ENCODE peak calls at places on chromosomes 2 and 18, in ten cellular contexts. One of them, this sample, is unnamed.

GRCh38 chr2:239464166-239465016 is 63.6 kb upstream of the HDAC4 start:
- DNase-seq in tibial artery: no peak
- DNase-seq in bronchial epithelial cell: no peak
- DNase-seq in tibial nerve: no peak
- DNase-seq in fibroblast of mammary gland: no peak
- DNase-seq in WTC11: no peak
- DNase-seq in WERI-Rb-1: no peak
- DNase-seq in GM12864: no peak
- DNase-seq in RWPE1: no peak
- DNase-seq in SK-N-SH: no peak
- DNase-seq in this sample: no peak

GRCh38 chr2:239230318-239231052 is 170.3 kb downstream of the HDAC4 start:
- DNase-seq in bronchial epithelial cell: no peak
- DNase-seq in fibroblast of mammary gland: no peak
- DNase-seq in WERI-Rb-1: no peak
- DNase-seq in tibial nerve: no peak
- DNase-seq in SK-N-SH: no peak
- DNase-seq in GM12864: no peak
- DNase-seq in RWPE1: no peak
- DNase-seq in WTC11: no peak
- DNase-seq in tibial artery: no peak
- DNase-seq in this sample: no peak

GRCh38 chr2:98121149-98121548 is 34.2 kb downstream of the VWA3B start:
- DNase-seq in tibial artery: no peak
- DNase-seq in WTC11: no peak
- DNase-seq in RWPE1: no peak
- DNase-seq in GM12864: no peak
- DNase-seq in SK-N-SH: no peak
- DNase-seq in fibroblast of mammary gland: no peak
- DNase-seq in tibial nerve: no peak
- DNase-seq in WERI-Rb-1: no peak
- DNase-seq in bronchial epithelial cell: no peak
- DNase-seq in this sample: no peak

GRCh38 chr2:33457588-33458247 is 18.7 kb upstream of the RASGRP3 start:
- DNase-seq in RWPE1: no peak
- DNase-seq in bronchial epithelial cell: no peak
- DNase-seq in GM12864: no peak
- DNase-seq in tibial artery: peak
- DNase-seq in WTC11: no peak
- DNase-seq in SK-N-SH: no peak
- DNase-seq in WERI-Rb-1: no peak
- DNase-seq in tibial nerve: no peak
- DNase-seq in fibroblast of mammary gland: no peak
- DNase-seq in this sample: no peak

GRCh38 chr18:62585274-62586147 is 62.7 kb downstream of the ZCCHC2 start:
- DNase-seq in tibial artery: no peak
- DNase-seq in tibial nerve: no peak
- DNase-seq in GM12864: no peak
- DNase-seq in WTC11: no peak
- DNase-seq in WERI-Rb-1: no peak
- DNase-seq in RWPE1: no peak
- DNase-seq in bronchial epithelial cell: no peak
- DNase-seq in SK-N-SH: no peak
- DNase-seq in fibroblast of mammary gland: no peak
- DNase-seq in this sample: no peak

GRCh38 chr2:208880171-208880570 is 473.6 kb downstream of the PTH2R start:
- DNase-seq in bronchial epithelial cell: no peak
- DNase-seq in GM12864: no peak
- DNase-seq in WTC11: no peak
- DNase-seq in tibial artery: no peak
- DNase-seq in WERI-Rb-1: no peak
- DNase-seq in RWPE1: no peak
- DNase-seq in SK-N-SH: no peak
- DNase-seq in fibroblast of mammary gland: no peak
- DNase-seq in tibial nerve: no peak
- DNase-seq in this sample: no peak

GRCh38 chr2:11777066-11777782 is 30.8 kb downstream of the LPIN1 start:
- DNase-seq in GM12864: no peak
- DNase-seq in WERI-Rb-1: no peak
- DNase-seq in tibial nerve: peak
- DNase-seq in tibial artery: no peak
- DNase-seq in SK-N-SH: no peak
- DNase-seq in fibroblast of mammary gland: no peak
- DNase-seq in bronchial epithelial cell: no peak
- DNase-seq in WTC11: no peak
- DNase-seq in RWPE1: no peak
- DNase-seq in this sample: no peak

GRCh38 chr2:35973737-35974132 is 381.8 kb upstream of the CRIM1 start:
- DNase-seq in bronchial epithelial cell: peak
- DNase-seq in WERI-Rb-1: no peak
- DNase-seq in fibroblast of mammary gland: no peak
- DNase-seq in SK-N-SH: no peak
- DNase-seq in RWPE1: no peak
- DNase-seq in tibial artery: no peak
- DNase-seq in tibial nerve: peak
- DNase-seq in GM12864: no peak
- DNase-seq in WTC11: no peak
- DNase-seq in this sample: peak

GRCh38 chr2:15591373-15591691 is 336 bp upstream of the DDX1 start:
- DNase-seq in tibial artery: no peak
- DNase-seq in RWPE1: no peak
- DNase-seq in GM12864: no peak
- DNase-seq in WERI-Rb-1: no peak
- DNase-seq in fibroblast of mammary gland: no peak
- DNase-seq in bronchial epithelial cell: no peak
- DNase-seq in SK-N-SH: no peak
- DNase-seq in tibial nerve: no peak
- DNase-seq in WTC11: no peak
- DNase-seq in this sample: no peak

GRCh38 chr2:15584767-15585469 is 6.8 kb upstream of the DDX1 start:
- DNase-seq in GM12864: no peak
- DNase-seq in fibroblast of mammary gland: peak
- DNase-seq in tibial nerve: no peak
- DNase-seq in RWPE1: no peak
- DNase-seq in bronchial epithelial cell: peak
- DNase-seq in tibial artery: no peak
- DNase-seq in WERI-Rb-1: no peak
- DNase-seq in SK-N-SH: no peak
- DNase-seq in WTC11: no peak
- DNase-seq in this sample: no peak

GRCh38 chr2:15584316-15584715 is 7.4 kb upstream of the DDX1 start:
- DNase-seq in fibroblast of mammary gland: no peak
- DNase-seq in tibial nerve: no peak
- DNase-seq in tibial artery: no peak
- DNase-seq in RWPE1: no peak
- DNase-seq in bronchial epithelial cell: no peak
- DNase-seq in WTC11: no peak
- DNase-seq in GM12864: no peak
- DNase-seq in SK-N-SH: no peak
- DNase-seq in WERI-Rb-1: no peak
- DNase-seq in this sample: no peak

GRCh38 chr2:15591692-15592463 is at the start of gene DDX1:
- DNase-seq in SK-N-SH: peak
- DNase-seq in WERI-Rb-1: peak
- DNase-seq in tibial artery: peak
- DNase-seq in tibial nerve: peak
- DNase-seq in fibroblast of mammary gland: peak
- DNase-seq in WTC11: peak
- DNase-seq in RWPE1: peak
- DNase-seq in bronchial epithelial cell: peak
- DNase-seq in GM12864: peak
- DNase-seq in this sample: peak

DNA sequence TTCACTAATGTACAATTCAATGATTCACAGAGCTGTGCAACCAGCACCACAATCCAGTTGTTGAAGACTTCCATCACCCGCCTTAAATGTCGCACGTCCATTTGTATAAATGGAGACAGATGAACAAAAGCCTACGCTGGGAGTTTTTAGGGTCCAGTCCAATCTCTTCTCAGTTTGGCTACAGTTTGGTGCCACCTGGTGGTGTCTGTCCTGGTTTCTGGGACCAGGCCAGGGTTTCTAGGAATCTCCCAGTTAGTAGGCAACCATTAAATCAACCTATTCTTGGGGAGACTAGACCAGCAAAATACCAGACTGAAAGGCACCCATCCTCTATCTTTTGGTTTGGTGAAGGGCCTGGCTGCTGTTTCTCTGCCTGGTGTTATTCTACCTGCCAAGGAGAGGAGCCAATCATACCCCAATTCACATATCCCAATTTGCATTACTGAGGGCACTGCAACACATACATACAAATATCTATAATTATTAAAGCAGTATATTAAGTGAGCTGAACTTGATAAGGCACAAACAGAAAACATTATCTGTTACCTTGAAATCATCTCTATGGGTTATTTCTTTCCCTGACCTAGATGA is 3.2 kb upstream of the DDX1 start:
- DNase-seq in WTC11: peak
- DNase-seq in tibial nerve: peak
- DNase-seq in tibial artery: no peak
- DNase-seq in bronchial epithelial cell: peak
- DNase-seq in fibroblast of mammary gland: peak
- DNase-seq in RWPE1: peak
- DNase-seq in GM12864: no peak
- DNase-seq in WERI-Rb-1: peak
- DNase-seq in SK-N-SH: peak
- DNase-seq in this sample: peak
- TF ChIP-seq CTCF in WTC11: peak
- TF ChIP-seq CTCF in tibial nerve: peak
- TF ChIP-seq CTCF in tibial artery: no peak
- TF ChIP-seq CTCF in bronchial epithelial cell: peak
- TF ChIP-seq CTCF in fibroblast of mammary gland: peak
- TF ChIP-seq CTCF in RWPE1: peak
- TF ChIP-seq CTCF in GM12864: peak
- TF ChIP-seq CTCF in WERI-Rb-1: peak
- TF ChIP-seq CTCF in SK-N-SH: peak
- TF ChIP-seq CTCF in this sample: peak

DNA sequence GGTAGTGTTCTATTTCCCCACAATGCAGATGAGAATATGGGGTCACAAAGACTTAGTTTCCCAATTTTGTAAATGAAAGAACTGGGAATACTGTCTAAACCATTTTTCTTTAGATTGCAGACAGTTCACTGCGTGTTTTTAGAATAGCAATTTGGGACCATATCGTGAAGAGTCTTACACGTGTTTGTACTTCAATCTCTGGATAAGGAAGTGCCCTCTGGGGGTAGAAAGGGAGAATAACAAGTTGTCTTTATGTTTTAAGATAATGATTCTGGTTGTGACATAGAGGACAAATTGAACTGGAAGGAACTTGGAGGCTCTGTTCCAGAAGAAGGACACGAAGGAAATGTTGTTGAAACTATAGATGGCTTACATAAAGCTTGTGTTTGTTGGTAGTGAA is 457.7 kb downstream of the CBLN2 start:
- DNase-seq in SK-N-SH: no peak
- DNase-seq in WERI-Rb-1: no peak
- DNase-seq in tibial artery: no peak
- DNase-seq in tibial nerve: no peak
- DNase-seq in bronchial epithelial cell: peak
- DNase-seq in WTC11: no peak
- DNase-seq in GM12864: no peak
- DNase-seq in RWPE1: peak
- DNase-seq in fibroblast of mammary gland: peak
- DNase-seq in this sample: no peak
- TF ChIP-seq CTCF in SK-N-SH: peak
- TF ChIP-seq CTCF in WERI-Rb-1: no peak
- TF ChIP-seq CTCF in tibial artery: peak
- TF ChIP-seq CTCF in tibial nerve: no peak
- TF ChIP-seq CTCF in bronchial epithelial cell: peak
- TF ChIP-seq CTCF in WTC11: no peak
- TF ChIP-seq CTCF in GM12864: no peak
- TF ChIP-seq CTCF in RWPE1: peak
- TF ChIP-seq CTCF in fibroblast of mammary gland: peak
- TF ChIP-seq CTCF in this sample: peak

DNA sequence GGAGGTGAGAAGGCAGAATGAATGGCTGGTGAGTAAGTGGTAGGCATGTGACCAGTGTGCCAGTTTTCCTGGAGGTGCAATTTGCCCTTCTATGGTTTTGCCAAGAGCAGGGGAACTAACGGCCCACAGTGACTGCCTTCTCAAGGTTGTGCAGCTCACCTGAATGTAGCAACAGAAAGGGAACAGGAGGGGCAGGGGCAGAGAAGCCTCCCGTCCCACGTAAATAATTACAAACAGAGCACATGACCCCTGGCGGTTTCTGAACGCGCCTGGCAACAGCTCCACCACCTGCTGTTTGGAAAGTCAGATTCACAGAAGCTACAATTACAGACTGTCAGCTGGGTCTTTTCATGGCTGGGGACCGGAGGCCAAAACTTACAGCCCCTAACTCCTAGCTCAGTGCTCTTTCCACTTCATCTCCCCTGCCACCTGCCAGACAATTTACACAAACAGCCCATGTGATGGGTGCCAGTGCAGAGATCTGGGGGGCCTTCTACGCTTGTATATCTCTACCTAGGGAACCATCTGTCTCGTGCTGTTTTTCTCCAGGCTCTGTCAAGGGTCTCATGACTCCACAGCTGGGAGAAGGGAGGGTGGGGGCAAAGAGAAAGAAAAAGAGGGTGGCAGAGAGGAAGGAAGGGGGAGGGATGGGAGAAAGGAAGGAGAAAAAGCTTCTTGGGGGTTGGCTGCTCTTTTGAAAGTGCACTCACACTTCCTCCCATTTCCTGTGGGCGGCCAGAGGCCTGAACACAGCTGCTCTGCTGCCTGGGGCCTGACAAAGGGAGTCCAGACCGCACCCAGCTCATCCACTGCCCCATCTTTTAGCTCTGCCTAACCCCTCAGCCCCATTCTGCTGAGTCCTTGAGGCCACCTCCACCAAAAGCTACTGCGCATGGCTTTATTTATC is 69.5 kb downstream of the POLR1A start:
- DNase-seq in RWPE1: peak
- DNase-seq in fibroblast of mammary gland: peak
- DNase-seq in GM12864: peak
- DNase-seq in SK-N-SH: peak
- DNase-seq in bronchial epithelial cell: peak
- DNase-seq in tibial nerve: peak
- DNase-seq in WERI-Rb-1: no peak
- DNase-seq in tibial artery: peak
- DNase-seq in WTC11: no peak
- DNase-seq in this sample: no peak
- TF ChIP-seq CTCF in RWPE1: no peak
- TF ChIP-seq CTCF in fibroblast of mammary gland: peak
- TF ChIP-seq CTCF in GM12864: peak
- TF ChIP-seq CTCF in SK-N-SH: no peak
- TF ChIP-seq CTCF in bronchial epithelial cell: peak
- TF ChIP-seq CTCF in tibial nerve: peak
- TF ChIP-seq CTCF in WERI-Rb-1: no peak
- TF ChIP-seq CTCF in tibial artery: no peak
- TF ChIP-seq CTCF in WTC11: no peak
- TF ChIP-seq CTCF in this sample: no peak

DNA sequence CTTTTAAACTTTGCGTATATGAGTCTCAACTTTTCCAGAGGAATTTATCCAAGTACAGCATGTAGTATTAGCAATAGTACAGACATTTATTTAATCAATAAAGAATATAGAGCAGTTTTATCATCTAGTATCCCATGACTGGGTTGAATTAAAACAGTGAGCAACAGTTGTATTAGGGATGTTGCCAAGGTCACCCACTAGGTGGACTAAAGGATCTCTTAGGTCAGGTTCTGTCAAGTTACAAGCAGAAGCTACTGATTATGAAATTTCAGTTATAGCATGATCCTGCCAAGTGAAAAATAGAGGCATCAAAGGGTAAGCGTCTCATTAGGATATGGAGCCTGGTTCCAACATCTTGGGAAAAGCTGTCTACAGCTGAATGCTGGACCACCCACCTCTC is 52.1 kb upstream of the LAPTM4A start:
- DNase-seq in tibial artery: no peak
- DNase-seq in bronchial epithelial cell: peak
- DNase-seq in tibial nerve: no peak
- DNase-seq in fibroblast of mammary gland: peak
- DNase-seq in RWPE1: no peak
- DNase-seq in WTC11: no peak
- DNase-seq in SK-N-SH: no peak
- DNase-seq in GM12864: no peak
- DNase-seq in WERI-Rb-1: peak
- DNase-seq in this sample: no peak
- TF ChIP-seq CTCF in tibial artery: no peak
- TF ChIP-seq CTCF in bronchial epithelial cell: peak
- TF ChIP-seq CTCF in tibial nerve: no peak
- TF ChIP-seq CTCF in fibroblast of mammary gland: peak
- TF ChIP-seq CTCF in RWPE1: peak
- TF ChIP-seq CTCF in WTC11: no peak
- TF ChIP-seq CTCF in SK-N-SH: peak
- TF ChIP-seq CTCF in GM12864: peak
- TF ChIP-seq CTCF in WERI-Rb-1: peak
- TF ChIP-seq CTCF in this sample: peak